ENCODE peak calls at places on chromosome 16, in four cellular contexts. N is heart right ventricle, A is tibial artery, J is epithelial cell of prostate. C is an unnamed sample.

GRCh38 chr16:88303890-88304819 is 78.6 kb upstream of the ZNF469 start:
- DNase-seq in N (no peak), J (no peak), A (peak; percentile 48), C (no peak)

GRCh38 chr16:12231666-12232065 is 255.1 kb downstream of the SNX29 start:
- DNase-seq in N (no peak), A (no peak), J (no peak), C (no peak)

GRCh38 chr16:58076514-58076913 is 51.0 kb downstream of the MMP15 start:
- DNase-seq in N (no peak), J (no peak), A (no peak), C (no peak)

GRCh38 chr16:87830673-87831420 is 38.5 kb downstream of the SLC7A5 start:
- DNase-seq in A (no peak), J (no peak), N (no peak), C (no peak)

GRCh38 chr16:50010212-50010611 is 14.8 kb upstream of the CNEP1R1 start:
- DNase-seq in A (no peak), J (no peak), N (no peak), C (no peak)

GRCh38 chr16:28873543-28874201 is 4.6 kb upstream of the ATP2A1 start:
- DNase-seq in N (no peak), J (no peak), A (no peak), C (no peak)

GRCh38 chr16:83058376-83058775 is 431.6 kb downstream of the CDH13 start:
- DNase-seq in A (no peak), N (no peak), J (no peak), C (no peak)

GRCh38 chr16:11333696-11334095 is 11.6 kb upstream of the RMI2 start:
- DNase-seq in N (no peak), J (peak; percentile 40), A (no peak), C (no peak)

GRCh38 chr16:11586375-11586855 is 304 bp downstream of the LITAF start:
- DNase-seq in J (no peak), A (no peak), N (no peak), C (no peak)

GRCh38 chr16:89422527-89422904 is 67.8 kb downstream of the ANKRD11 start:
- DNase-seq in A (peak; percentile 46), N (no peak), J (no peak), C (no peak)

GRCh38 chr16:16797239-16797638 is 418.3 kb downstream of the NPIPA7 start:
- DNase-seq in J (no peak), N (no peak), A (no peak), C (no peak)

GRCh38 chr16:12548270-12548983 is 255.3 kb downstream of the CPPED1 start:
- DNase-seq in N (no peak), A (no peak), J (no peak), C (no peak)

GRCh38 chr16:34078697-34079096 is 619.3 kb downstream of the TP53TG3F start:
- DNase-seq in J (peak; percentile 59), N (no peak), A (no peak), C (no peak)

GRCh38 chr16:23014592-23014991 is 134.7 kb downstream of the USP31 start:
- DNase-seq in J (no peak), A (no peak), N (no peak), C (no peak)

GRCh38 chr16:89409161-89409711 is 81.1 kb downstream of the ANKRD11 start:
- DNase-seq in J (peak; percentile 44), A (no peak), N (no peak), C (no peak)

GRCh38 chr16:21666772-21667171 is 3.0 kb downstream of the OTOA start:
- DNase-seq in A (no peak), N (no peak), J (no peak), C (no peak)

GRCh38 chr16:2194166-2194834 is 2.1 kb downstream of the CASKIN1 start:
- DNase-seq in J (no peak), N (no peak), A (no peak), C (no peak)

GRCh38 chr16:27355610-27356009 is 41.8 kb downstream of the IL4R start:
- DNase-seq in N (peak; percentile 56), J (no peak), A (no peak), C (no peak)

GRCh38 chr16:19127205-19127604 is 13.4 kb downstream of the ITPRIPL2 start:
- DNase-seq in N (no peak), A (no peak), J (no peak), C (no peak)

GRCh38 chr16:75248536-75249380 is 2.7 kb downstream of the BCAR1 start:
- DNase-seq in A (no peak), J (no peak), N (no peak), C (peak; percentile 38)

GRCh38 chr16:75244844-75245758 is 6.3 kb downstream of the BCAR1 start:
- DNase-seq in J (no peak), A (peak; percentile 88), N (peak; percentile 83), C (peak; percentile 90)

GRCh38 chr16:75248142-75248535 is 3.3 kb downstream of the BCAR1 start:
- DNase-seq in J (no peak), N (peak; percentile 42), A (no peak), C (peak; percentile 74)

GRCh38 chr16:75246504-75247205 is 4.8 kb downstream of the BCAR1 start:
- DNase-seq in N (no peak), A (no peak), J (no peak), C (no peak)

DNA sequence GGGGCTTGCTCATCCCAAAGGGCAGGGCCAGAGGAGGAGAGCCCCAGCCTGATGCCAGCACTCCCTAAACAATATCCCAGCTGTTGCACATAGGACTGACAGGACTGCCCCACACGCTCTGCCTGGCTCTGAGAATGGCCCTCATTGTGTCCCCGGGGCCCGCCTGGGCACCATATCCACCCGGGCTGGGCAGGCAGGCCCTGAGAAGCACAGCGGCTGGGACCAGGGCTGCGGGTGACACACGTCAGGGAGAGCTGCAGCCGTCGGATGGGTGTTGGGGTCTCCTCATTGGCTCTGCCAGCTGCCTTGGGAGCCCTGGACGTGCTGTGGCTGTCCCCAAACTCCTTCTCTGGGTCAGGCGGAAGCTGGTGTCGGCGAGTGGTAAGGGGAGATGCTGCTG is 4.2 kb downstream of the BCAR1 start:
- DNase-seq in N (peak; percentile 23), A (no peak), J (no peak), C (peak; percentile 76)
- H3K27ac ChIP-seq in N (peak overlapping the region; percentile 97), A (peak overlapping the region; percentile 93), J (peak overlapping the region; percentile 87), C (peak overlapping the region; percentile 100)

DNA sequence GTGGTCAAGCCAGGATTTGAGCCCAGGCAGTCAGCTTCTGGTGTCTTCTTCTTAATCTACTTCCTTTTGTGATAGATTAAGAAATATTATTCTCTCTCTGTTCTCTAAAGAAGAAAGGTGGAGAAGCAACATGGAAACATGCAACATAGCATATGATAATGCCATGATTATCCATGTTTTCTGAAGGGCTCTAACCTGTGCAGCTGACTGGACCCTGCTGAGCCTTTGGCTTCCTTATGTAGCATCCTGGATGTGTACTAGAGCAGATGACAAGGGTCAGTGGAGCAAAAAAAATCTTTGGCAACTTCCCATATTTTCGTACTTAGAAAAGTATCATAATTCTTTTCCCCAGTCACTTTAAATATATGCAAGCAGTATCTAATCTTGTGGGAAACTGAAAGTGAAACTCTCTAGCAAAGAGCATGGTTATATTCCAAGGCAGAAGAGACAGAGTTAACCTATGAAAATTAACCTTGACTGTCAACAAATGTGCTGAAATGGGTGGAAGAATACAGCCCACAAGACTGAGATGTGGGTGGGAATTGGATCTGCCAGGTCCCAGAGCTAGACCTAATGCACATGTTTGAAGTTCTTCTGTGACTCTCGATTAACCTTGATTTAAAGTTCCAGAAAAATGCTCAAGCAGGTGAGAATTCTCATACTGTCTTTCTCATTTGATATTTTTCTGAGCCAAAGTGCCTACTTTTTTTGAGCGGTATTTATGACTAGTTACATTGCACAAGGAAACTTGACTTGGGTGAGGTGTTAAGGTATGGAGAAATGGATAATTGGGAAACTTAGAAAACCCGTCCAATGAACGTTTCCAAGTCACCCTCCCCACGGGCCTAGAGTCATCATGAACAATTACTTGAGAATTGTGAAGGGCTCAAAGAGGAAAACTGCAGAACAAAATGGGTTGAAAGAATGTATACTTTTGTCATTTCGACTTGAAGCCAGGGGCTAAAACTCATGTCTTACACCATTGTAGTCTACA is 248.6 kb downstream of the FTO start:
- DNase-seq in J (no peak), N (no peak), A (no peak), C (no peak)
- H3K27ac ChIP-seq in J (no peak overlapping the region), N (no peak overlapping the region), A (no peak overlapping the region), C (no peak overlapping the region)

DNA sequence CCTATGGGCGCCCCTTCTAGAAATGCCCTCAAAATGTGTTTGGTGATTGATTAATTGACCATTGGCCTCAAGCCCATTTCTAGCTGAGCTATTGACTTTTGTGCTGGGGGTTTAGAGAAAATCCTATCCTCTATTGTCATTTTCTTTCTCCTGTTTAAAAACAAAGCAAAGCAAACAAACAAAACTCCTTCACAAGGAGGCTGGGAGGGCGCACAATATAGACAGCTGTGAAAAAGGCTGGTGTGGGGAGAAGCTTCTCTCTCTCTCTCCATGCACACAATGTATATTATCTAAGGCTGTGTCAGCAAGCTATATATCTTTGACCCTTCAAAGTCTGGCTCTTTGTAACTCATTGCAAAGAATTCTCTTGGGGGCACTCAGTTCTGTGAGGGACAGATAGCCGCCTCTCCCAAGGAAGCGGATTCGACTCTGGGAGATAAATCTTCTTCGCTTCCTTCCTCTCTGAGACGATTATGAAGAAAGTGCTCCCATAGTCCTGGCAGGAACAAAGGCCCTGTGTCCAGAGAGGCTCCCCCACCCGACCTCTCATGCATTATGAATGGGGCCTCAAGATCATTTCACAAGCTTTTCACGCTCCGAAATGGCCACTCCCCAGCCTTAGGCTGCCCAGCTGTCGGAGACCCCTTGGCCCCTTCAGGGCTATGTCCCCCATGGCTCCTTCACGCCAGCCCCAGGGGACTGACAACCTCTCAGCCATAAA is 33.1 kb upstream of the MEAK7 start:
- DNase-seq in N (no peak), J (no peak), A (no peak), C (no peak)
- H3K27ac ChIP-seq in N (no peak overlapping the region), J (no peak overlapping the region), A (no peak overlapping the region), C (no peak overlapping the region)

GRCh38 chr16:74982303-74982702 is 2.6 kb downstream of the WDR59 start:
- DNase-seq in A (no peak), J (no peak), N (no peak), C (no peak)

GRCh38 chr16:74987027-74987681 is 2.2 kb upstream of the WDR59 start:
- DNase-seq in N (no peak), J (no peak), A (no peak), C (no peak)

GRCh38 chr16:74984670-74985411 is at the start of gene WDR59:
- DNase-seq in N (peak; percentile 98), A (peak; percentile 100), J (peak; percentile 95), C (peak; percentile 97)

DNA sequence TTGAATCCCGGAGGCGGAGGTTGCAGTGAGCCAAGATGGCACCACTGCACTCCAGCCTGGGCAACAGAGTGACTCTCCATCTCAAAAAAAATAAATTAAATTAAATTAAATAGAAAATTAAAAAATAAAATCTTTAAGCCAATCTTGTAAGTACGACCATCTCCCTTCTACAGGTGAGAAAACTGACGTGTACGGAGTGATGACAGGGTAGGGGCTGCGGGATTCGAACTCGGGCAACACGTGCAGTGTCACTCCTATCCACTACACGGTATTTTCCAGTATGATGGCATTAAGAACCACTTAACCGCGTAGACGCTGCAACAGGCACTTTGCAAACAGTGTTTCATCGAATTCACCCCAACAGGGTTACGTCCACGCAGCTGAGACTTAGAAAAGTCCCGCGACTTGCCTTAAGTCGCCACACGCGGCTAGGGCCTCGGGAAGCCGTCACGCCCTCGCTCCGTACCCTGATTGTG is 691 bp downstream of the WDR59 start:
- DNase-seq in J (no peak), A (no peak), N (no peak), C (no peak)
- H3K27ac ChIP-seq in J (peak overlapping the region; percentile 39), A (peak overlapping the region; percentile 83), N (peak overlapping the region; percentile 92), C (peak overlapping the region; percentile 69)

GRCh38 chr16:69859105-69859969 is 91.8 kb upstream of the CLEC18A start:
- DNase-seq in N (peak; percentile 24), J (no peak), A (no peak), C (peak; percentile 28)

GRCh38 chr16:69860233-69861231 is 90.6 kb upstream of the CLEC18A start:
- DNase-seq in N (no peak), A (no peak), J (no peak), C (no peak)

GRCh38 chr16:69863882-69864281 is 87.3 kb upstream of the CLEC18A start:
- DNase-seq in J (no peak), N (no peak), A (no peak), C (no peak)

GRCh38 chr16:69858196-69859104 is 92.7 kb upstream of the CLEC18A start:
- DNase-seq in N (no peak), A (no peak), J (no peak), C (no peak)

GRCh38 chr16:69861276-69862030 is 89.7 kb upstream of the CLEC18A start:
- DNase-seq in N (no peak), A (peak; percentile 74), J (no peak), C (peak; percentile 13)
- H3K27ac ChIP-seq in N (peak overlapping the region; percentile 92), A (peak overlapping the region; percentile 81), J (no peak overlapping the region), C (peak overlapping the region; percentile 52)

C was measured in substantia nigra.